ENCODE peak calls at places on chromosomes 7 and 10, in nine cellular contexts. V is neural progenitor cell; D is CD4-positive, alpha-beta memory T cell; J is tibial artery; H is fibroblast of lung; A is heart left ventricle; B is upper lobe of left lung; N is HepG2; M is thoracic aorta. U is an unnamed sample. For H3K4me1, the result is how much of the 10 kb centered on the place peaks cover.

GRCh38 chr10:79407811-79408795 is 37.3 kb downstream of the ZCCHC24 start:
- DNase-seq in J (peak), M (no peak), H (peak), A (no peak), B (no peak), N (no peak), V (no peak), D (no peak), U (peak)

GRCh38 chr10:119352042-119352441 is 144.7 kb downstream of the GRK5 start:
- DNase-seq in H (no peak), N (no peak), D (no peak), A (no peak), M (no peak), J (no peak), V (no peak), B (no peak), U (no peak)

GRCh38 chr7:91634485-91635177 is 245.9 kb downstream of the MTERF1 start:
- DNase-seq in B (no peak), V (no peak), A (no peak), J (no peak), H (no peak), M (no peak), D (no peak), N (no peak), U (no peak)

GRCh38 chr7:45663167-45663921 is 89.2 kb downstream of the ADCY1 start:
- DNase-seq in B (no peak), V (peak), H (peak), J (no peak), M (no peak), D (no peak), N (peak), A (peak), U (no peak)

GRCh38 chr7:48512892-48513291 is 341.6 kb downstream of the ABCA13 start:
- DNase-seq in M (no peak), H (no peak), N (no peak), J (no peak), V (peak), D (no peak), B (no peak), A (no peak), U (no peak)

GRCh38 chr10:47374611-47375536 is 9.2 kb downstream of the ZNF488 start:
- DNase-seq in N (no peak), H (peak), B (no peak), D (no peak), M (no peak), A (peak), J (peak), V (no peak), U (peak)

GRCh38 chr10:77925410-77925794 is 1.2 kb downstream of the DLG5 start:
- DNase-seq in M (no peak), H (peak), A (no peak), B (no peak), N (no peak), D (no peak), J (no peak), V (no peak), U (no peak)

GRCh38 chr7:39616138-39616537 is 7.2 kb upstream of the RALA start:
- DNase-seq in J (no peak), N (no peak), M (no peak), A (no peak), B (no peak), H (no peak), V (no peak), D (no peak), U (no peak)

GRCh38 chr10:30553625-30554442 is 75.7 kb downstream of the LYZL2 start:
- DNase-seq in N (peak), B (peak), H (peak), V (peak), J (peak), M (no peak), D (no peak), A (peak), U (peak)

GRCh38 chr10:131187274-131187673 is 124.2 kb downstream of the TCERG1L start:
- DNase-seq in H (no peak), D (no peak), A (no peak), J (no peak), V (no peak), N (no peak), B (no peak), M (no peak), U (peak)

GRCh38 chr10:65342226-65342625 is 1583.6 kb upstream of the LRRTM3 start:
- DNase-seq in B (no peak), J (no peak), H (no peak), N (no peak), A (no peak), V (no peak), D (no peak), M (no peak), U (no peak)

GRCh38 chr7:191105-192034 is 1.0 kb upstream of the FAM20C start:
- DNase-seq in H (peak), A (peak), M (peak), N (no peak), V (peak), J (peak), D (no peak), B (no peak), U (peak)

GRCh38 chr10:116088985-116089384 is 184.0 kb downstream of the GFRA1 start:
- DNase-seq in B (no peak), D (no peak), V (no peak), H (no peak), J (no peak), M (no peak), N (no peak), A (no peak), U (no peak)

GRCh38 chr10:75404023-75404334 is 2.4 kb upstream of the ZNF503 start:
- DNase-seq in A (no peak), H (no peak), V (no peak), M (no peak), J (no peak), D (no peak), N (no peak), B (no peak), U (no peak)

GRCh38 chr10:3137958-3138726 is 34.4 kb downstream of the PITRM1 start:
- DNase-seq in V (no peak), N (no peak), H (no peak), D (no peak), B (no peak), M (no peak), J (no peak), A (no peak), U (no peak)

GRCh38 chr10:34299105-34299611 is 515.9 kb downstream of the PARD3 start:
- DNase-seq in V (no peak), H (peak), B (no peak), A (no peak), N (no peak), J (no peak), M (no peak), D (no peak), U (no peak)

GRCh38 chr7:43612599-43613589 is 30.0 kb downstream of the STK17A start:
- DNase-seq in M (no peak), H (peak), A (no peak), J (no peak), N (no peak), B (no peak), D (no peak), V (no peak), U (no peak)
- H3K4me1 ChIP-seq in M (half or more), H (under half), A (under half), J (under half), N (under half), B (under half), D (half or more), V (under half), U (under half)

GRCh38 chr7:151695856-151696555 is 176.3 kb upstream of the RHEB start:
- DNase-seq in N (no peak), B (no peak), D (no peak), V (peak), J (no peak), A (no peak), H (no peak), M (no peak), U (no peak)
- H3K4me1 ChIP-seq in N (under half), B (under half), D (under half), V (under half), J (under half), A (under half), H (under half), M (under half), U (under half)

GRCh38 chr7:32056767-32057166 is 13.4 kb downstream of the PDE1C start:
- DNase-seq in H (no peak), V (no peak), N (no peak), A (no peak), M (no peak), D (no peak), J (no peak), B (no peak), U (no peak)
- H3K4me1 ChIP-seq in H (under half), V (under half), N (under half), A (half or more), M (under half), D (under half), J (under half), B (under half), U (under half)

GRCh38 chr10:60290558-60290957 is 99.1 kb downstream of the ANK3 start:
- DNase-seq in M (no peak), A (no peak), H (no peak), D (no peak), B (no peak), N (no peak), J (no peak), V (peak), U (no peak)
- H3K4me1 ChIP-seq in M (under half), A (half or more), H (under half), D (under half), B (under half), N (under half), J (under half), V (under half), U (under half)

GRCh38 chr10:11610151-11610854 is 1.1 kb downstream of the USP6NL start:
- DNase-seq in J (no peak), H (peak), M (no peak), N (no peak), D (no peak), B (no peak), V (no peak), A (no peak), U (no peak)

GRCh38 chr10:11609492-11610093 is 1.9 kb downstream of the USP6NL start:
- DNase-seq in H (peak), V (no peak), D (no peak), N (no peak), J (no peak), M (no peak), B (no peak), A (no peak), U (no peak)

GRCh38 chr10:11612004-11613001 is 853 bp upstream of the USP6NL start:
- DNase-seq in B (no peak), N (no peak), H (peak), A (no peak), D (no peak), M (no peak), J (no peak), V (no peak), U (no peak)

GRCh38 chr10:11611248-11612003 is at the start of gene USP6NL:
- DNase-seq in H (peak), V (peak), M (peak), N (peak), J (peak), B (peak), D (peak), A (peak), U (peak)

GRCh38 chr10:11610855-11611247 is 599 bp downstream of the USP6NL start:
- DNase-seq in H (peak), V (peak), A (peak), B (no peak), N (no peak), M (no peak), D (peak), J (peak), U (no peak)
- H3K4me1 ChIP-seq in H (under half), V (under half), A (under half), B (under half), N (half or more), M (under half), D (under half), J (under half), U (under half)

GRCh38 chr7:7972927-7973594 is 4.5 kb downstream of the GLCCI1 start:
- DNase-seq in A (no peak), J (no peak), V (no peak), N (no peak), D (no peak), B (no peak), H (no peak), M (no peak), U (no peak)
- H3K4me1 ChIP-seq in A (under half), J (under half), V (under half), N (under half), D (half or more), B (under half), H (under half), M (under half), U (under half)

GRCh38 chr10:80496555-80497172 is 41.0 kb upstream of the SH2D4B start:
- DNase-seq in D (no peak), J (no peak), M (no peak), B (no peak), V (no peak), A (no peak), N (no peak), H (no peak), U (no peak)
- H3K4me1 ChIP-seq in D (half or more), J (under half), M (half or more), B (half or more), V (under half), A (half or more), N (half or more), H (under half), U (under half)

GRCh38 chr7:114934758-114935157 is 12.9 kb downstream of the MDFIC start:
- DNase-seq in B (no peak), V (no peak), H (no peak), N (no peak), J (no peak), M (no peak), D (no peak), A (no peak), U (no peak)
- H3K4me1 ChIP-seq in B (under half), V (under half), H (under half), N (under half), J (under half), M (under half), D (half or more), A (under half), U (under half)

GRCh38 chr10:43394868-43395267 is 14.1 kb downstream of the HNRNPF start:
- DNase-seq in J (no peak), N (no peak), M (no peak), V (no peak), H (no peak), B (no peak), A (no peak), D (no peak), U (no peak)
- H3K4me1 ChIP-seq in J (under half), N (half or more), M (half or more), V (under half), H (under half), B (half or more), A (under half), D (half or more), U (under half)

U was measured in ascending aorta.